ENCODE peak calls at places on chromosomes 7 and 10, in eight cellular contexts. X is cardiac fibroblast; E is NCI-H2171 treated with DMSO at 0.1 percent for 48 hours; V is HTR-8/SVneo; P is endothelial cell; R is stimulated activated CD4-positive, alpha-beta T cell treated with anti-CD3 and anti-CD28 coated beads, Interleukin-2, amount 100 ng/mL, for 24 hours; Q is kidney; O is heart right ventricle. H is an unnamed sample.

GRCh38 chr10:102869290-102870198 is at the start of gene AS3MT:
- DNase-seq in X (no peak), E (peak; percentile 54), V (peak; percentile 70), P (peak; percentile 62), O (peak; percentile 45), R (peak; percentile 44), Q (peak; percentile 81), H (peak; percentile 84)

GRCh38 chr10:33571616-33572015 is 237.1 kb upstream of the NRP1 start:
- DNase-seq in P (no peak), E (no peak), Q (no peak), R (no peak), V (no peak), O (no peak), X (no peak), H (peak; percentile 60)

GRCh38 chr7:142796501-142797341 is 26.0 kb downstream of the PRSS2 start:
- DNase-seq in O (no peak), V (no peak), E (no peak), X (no peak), R (no peak), P (peak; percentile 17), Q (peak; percentile 80), H (peak; percentile 65)

GRCh38 chr7:44764081-44764480 is 15.4 kb downstream of the ZMIZ2 start:
- DNase-seq in X (no peak), V (no peak), Q (no peak), P (no peak), O (no peak), R (no peak), E (no peak), H (no peak)

GRCh38 chr10:73593812-73594211 is 2.7 kb upstream of the USP54 start:
- DNase-seq in O (no peak), P (no peak), Q (no peak), R (no peak), E (no peak), V (no peak), X (no peak), H (no peak)

GRCh38 chr10:15211464-15211979 is 43.0 kb upstream of the NMT2 start:
- DNase-seq in Q (no peak), E (no peak), O (no peak), V (no peak), X (peak; percentile 51), P (no peak), R (no peak), H (no peak)

GRCh38 chr7:47045592-47045991 is 536.3 kb downstream of the TNS3 start:
- DNase-seq in X (peak; percentile 54), P (no peak), V (no peak), R (no peak), Q (no peak), O (no peak), E (no peak), H (peak; percentile 57)

GRCh38 chr10:15266117-15266516 is 97.6 kb upstream of the NMT2 start:
- DNase-seq in O (no peak), X (no peak), V (no peak), P (no peak), R (no peak), E (no peak), Q (no peak), H (peak; percentile 36)

GRCh38 chr7:55641811-55642210 is 69.5 kb upstream of the VOPP1 start:
- DNase-seq in O (no peak), E (no peak), R (no peak), P (no peak), Q (no peak), X (no peak), V (no peak), H (no peak)

GRCh38 chr7:21568762-21569161 is 25.9 kb downstream of the DNAH11 start:
- DNase-seq in E (no peak), X (no peak), V (peak; percentile 17), P (no peak), Q (no peak), O (no peak), R (no peak), H (no peak)

GRCh38 chr7:34058791-34059550 is 153.6 kb downstream of the BMPER start:
- DNase-seq in O (no peak), R (no peak), V (no peak), E (peak; percentile 87), X (peak; percentile 60), P (no peak), Q (no peak), H (no peak)

GRCh38 chr10:29948971-29949370 is 110.4 kb downstream of the JCAD start:
- DNase-seq in V (peak; percentile 45), Q (no peak), O (no peak), R (no peak), E (peak; percentile 61), P (no peak), X (no peak), H (no peak)